ENCODE peak calls at places on chromosomes 11 and 22, in nine cellular contexts. V is immature natural killer cell; L is GM04504; F is myocyte; U is A172; K is mesendoderm; J is effector CD4-positive, alpha-beta T cell; R is T-helper 2 cell; A is GM10248. G is an unnamed sample.

GRCh38 chr11:6489338-6489737 is 7.7 kb upstream of the DNHD1 start:
- DNase-seq in K (no peak), U (no peak), F (no peak), V (no peak), R (no peak), L (no peak), J (no peak), A (no peak), G (no peak)

GRCh38 chr11:85095239-85095638 is 531.9 kb downstream of the DLG2 start:
- DNase-seq in V (no peak), F (no peak), R (no peak), U (no peak), L (no peak), K (no peak), A (no peak), J (no peak), G (no peak)

GRCh38 chr22:46421272-46421671 is 85.8 kb downstream of the TRMU start:
- DNase-seq in R (peak), U (no peak), F (no peak), V (peak), K (no peak), L (no peak), J (no peak), A (peak), G (peak)

GRCh38 chr11:92556435-92556834 is 331.8 kb downstream of the FAT3 start:
- DNase-seq in U (no peak), R (no peak), J (no peak), F (peak), A (no peak), V (no peak), K (peak), L (no peak), G (no peak)

GRCh38 chr11:125778728-125779127 is at the start of gene PATE2:
- DNase-seq in V (no peak), U (no peak), J (no peak), R (no peak), K (no peak), F (no peak), L (no peak), A (no peak), G (no peak)

GRCh38 chr22:18147791-18148507 is 2.0 kb upstream of the USP18 start:
- DNase-seq in V (no peak), U (no peak), R (no peak), K (no peak), A (no peak), F (no peak), L (no peak), J (no peak), G (no peak)

GRCh38 chr11:113664069-113664980 is 41.8 kb downstream of the TMPRSS5 start:
- DNase-seq in A (no peak), L (no peak), J (no peak), V (no peak), F (peak), R (no peak), U (peak), K (peak), G (no peak)

GRCh38 chr11:74725701-74726100 is 5.5 kb downstream of the CHRDL2 start:
- DNase-seq in L (no peak), F (no peak), A (no peak), R (no peak), V (no peak), K (no peak), U (no peak), J (no peak), G (no peak)

GRCh38 chr11:78786086-78786485 is 211.4 kb upstream of the NARS2 start:
- DNase-seq in L (no peak), A (no peak), F (no peak), K (no peak), V (no peak), J (no peak), U (no peak), R (no peak), G (no peak)

GRCh38 chr11:44607324-44607962 is 42.0 kb downstream of the CD82 start:
- DNase-seq in U (peak), A (no peak), F (no peak), V (no peak), K (no peak), J (no peak), R (no peak), L (peak), G (no peak)

GRCh38 chr11:132785878-132786277 is 746.4 kb downstream of the OPCML start:
- DNase-seq in L (no peak), F (no peak), J (no peak), K (no peak), A (no peak), R (no peak), V (no peak), U (no peak), G (no peak)

GRCh38 chr22:44618400-44618799 is 83.6 kb upstream of the PRR5 start:
- DNase-seq in R (no peak), A (no peak), U (no peak), L (no peak), K (no peak), F (no peak), V (no peak), J (no peak), G (no peak)

GRCh38 chr11:122176651-122177050 is 60.6 kb upstream of the BLID start:
- DNase-seq in F (no peak), U (no peak), V (no peak), L (no peak), A (no peak), K (no peak), R (no peak), J (no peak), G (no peak)

GRCh38 chr22:46116491-46116958 is 33.8 kb upstream of the PPARA start:
- DNase-seq in A (peak), K (peak), J (peak), U (no peak), F (peak), R (peak), V (peak), L (peak), G (peak)

GRCh38 chr11:48101044-48101733 is 115.4 kb upstream of the OR4B1 start:
- DNase-seq in F (no peak), K (no peak), U (no peak), L (no peak), J (no peak), V (no peak), A (no peak), R (no peak), G (no peak)

GRCh38 chr11:100663583-100663982 is 23.5 kb upstream of the ARHGAP42 start:
- DNase-seq in R (no peak), F (no peak), L (no peak), V (no peak), U (no peak), A (no peak), J (no peak), K (peak), G (no peak)

GRCh38 chr11:30143098-30143705 is 87.6 kb upstream of the FSHB start:
- DNase-seq in V (peak), F (peak), R (no peak), J (no peak), K (peak), U (peak), L (peak), A (peak), G (no peak)

GRCh38 chr11:108498046-108498815 is at the start of gene POGLUT3:
- DNase-seq in R (peak), U (peak), L (peak), F (peak), J (peak), V (peak), K (peak), A (peak), G (peak)

GRCh38 chr22:40817737-40818136 is 1.4 kb downstream of the SLC25A17 start:
- DNase-seq in A (peak), L (no peak), R (no peak), F (no peak), K (no peak), J (no peak), U (no peak), V (no peak), G (no peak)

GRCh38 chr11:57650739-57651090 is 1.0 kb upstream of the YPEL4 start:
- DNase-seq in F (no peak), J (no peak), R (no peak), A (no peak), V (no peak), U (no peak), L (no peak), K (peak), G (no peak)

GRCh38 chr11:62295504-62295903 is 3.4 kb downstream of the SCGB1D4 start:
- DNase-seq in J (no peak), K (peak), R (no peak), F (peak), L (no peak), U (peak), V (no peak), A (no peak), G (no peak)

GRCh38 chr11:2690596-2691354 is 9.0 kb downstream of the KCNQ1OT1 start:
- DNase-seq in F (no peak), K (peak), A (no peak), V (no peak), J (no peak), U (no peak), R (no peak), L (no peak), G (no peak)

GRCh38 chr11:1485504-1485885 is 1.1 kb downstream of the MOB2 start:
- DNase-seq in F (no peak), V (no peak), K (no peak), A (no peak), U (no peak), J (no peak), R (no peak), L (no peak), G (no peak)

GRCh38 chr22:29480512-29481264 is 670 bp downstream of the NEFH start:
- DNase-seq in U (no peak), K (peak), V (peak), R (peak), A (no peak), F (peak), L (no peak), J (no peak), G (peak)

GRCh38 chr22:25131198-25131887 is 68.3 kb upstream of the CRYBB3 start:
- DNase-seq in U (no peak), K (no peak), F (no peak), L (no peak), J (no peak), A (no peak), R (no peak), V (no peak), G (no peak)

GRCh38 chr11:46315033-46315738 is 32.1 kb upstream of the DGKZ start:
- DNase-seq in F (peak), L (no peak), J (peak), K (peak), R (peak), A (peak), U (peak), V (peak), G (peak)

GRCh38 chr22:21003782-21004181 is 1.9 kb upstream of the THAP7 start:
- DNase-seq in L (no peak), U (no peak), V (no peak), A (no peak), F (no peak), K (no peak), R (no peak), J (no peak), G (no peak)

GRCh38 chr22:49920859-49921258 is 2.4 kb downstream of the CRELD2 start:
- DNase-seq in K (no peak), J (no peak), U (no peak), L (no peak), R (no peak), A (no peak), F (no peak), V (no peak), G (no peak)

GRCh38 chr11:3123761-3124733 is 41.1 kb downstream of the OSBPL5 start:
- DNase-seq in A (no peak), F (peak), R (no peak), J (no peak), L (peak), K (no peak), V (no peak), U (peak), G (no peak)

GRCh38 chr11:110818032-110818687 is 105.9 kb upstream of the ARHGAP20 start:
- DNase-seq in L (no peak), J (no peak), V (no peak), A (no peak), R (no peak), U (peak), K (no peak), F (no peak), G (no peak)

GRCh38 chr22:41862530-41863266 is 29.8 kb downstream of the SREBF2 start:
- DNase-seq in K (no peak), V (no peak), J (no peak), F (no peak), A (peak), R (no peak), L (no peak), U (no peak), G (no peak)

GRCh38 chr22:50310949-50311444 is 3.6 kb upstream of the PLXNB2 start:
- DNase-seq in R (no peak), U (no peak), F (no peak), J (no peak), K (no peak), A (no peak), L (no peak), V (no peak), G (no peak)

GRCh38 chr22:17199131-17199731 is 20.0 kb downstream of the ADA2 start:
- DNase-seq in V (no peak), J (no peak), F (peak), L (peak), U (no peak), A (no peak), R (no peak), K (peak), G (no peak)

G was measured in CD8-positive, alpha-beta memory T cell.